ENCODE peak calls at places on chromosomes 7 and 10, in five cellular contexts. One of them, this sample, is unnamed.

GRCh38 chr7:3451696-3452095 is 150.6 kb downstream of the SDK1 start:
- DNase-seq in astrocyte of the cerebellum: no peak
- DNase-seq in right atrium auricular region: no peak
- DNase-seq in coronary artery: no peak
- DNase-seq in BJ: no peak
- DNase-seq in this sample: no peak

GRCh38 chr7:88167223-88167622 is 52.6 kb downstream of the SRI start:
- DNase-seq in astrocyte of the cerebellum: no peak
- DNase-seq in right atrium auricular region: no peak
- DNase-seq in coronary artery: no peak
- DNase-seq in BJ: no peak
- DNase-seq in this sample: no peak

GRCh38 chr10:44864042-44864436 is 47.1 kb upstream of the TMEM72 start:
- DNase-seq in right atrium auricular region: peak
- DNase-seq in astrocyte of the cerebellum: no peak
- DNase-seq in coronary artery: no peak
- DNase-seq in BJ: no peak
- DNase-seq in this sample: no peak

GRCh38 chr7:51249187-51249945 is 67.2 kb downstream of the COBL start:
- DNase-seq in BJ: no peak
- DNase-seq in coronary artery: no peak
- DNase-seq in right atrium auricular region: no peak
- DNase-seq in astrocyte of the cerebellum: no peak
- DNase-seq in this sample: no peak

GRCh38 chr10:71457908-71458307 is 61.2 kb downstream of the CDH23 start:
- DNase-seq in coronary artery: no peak
- DNase-seq in astrocyte of the cerebellum: no peak
- DNase-seq in right atrium auricular region: no peak
- DNase-seq in BJ: no peak
- DNase-seq in this sample: no peak

GRCh38 chr7:27709137-27710075 is 30.6 kb upstream of the TAX1BP1 start:
- DNase-seq in BJ: peak
- DNase-seq in right atrium auricular region: no peak
- DNase-seq in astrocyte of the cerebellum: no peak
- DNase-seq in coronary artery: no peak
- DNase-seq in this sample: no peak

GRCh38 chr10:61021926-61022325 is 77.9 kb upstream of the RHOBTB1 start:
- DNase-seq in right atrium auricular region: no peak
- DNase-seq in BJ: no peak
- DNase-seq in astrocyte of the cerebellum: no peak
- DNase-seq in coronary artery: no peak
- DNase-seq in this sample: no peak

GRCh38 chr7:57327081-57327480 is 122.9 kb upstream of the ZNF716 start:
- DNase-seq in astrocyte of the cerebellum: no peak
- DNase-seq in coronary artery: no peak
- DNase-seq in right atrium auricular region: no peak
- DNase-seq in BJ: no peak
- DNase-seq in this sample: no peak

GRCh38 chr10:16832351-16833080 is 15.3 kb upstream of the RSU1 start:
- DNase-seq in right atrium auricular region: no peak
- DNase-seq in astrocyte of the cerebellum: peak
- DNase-seq in BJ: peak
- DNase-seq in coronary artery: peak
- DNase-seq in this sample: no peak

GRCh38 chr10:116071453-116072148 is 201.4 kb downstream of the GFRA1 start:
- DNase-seq in BJ: no peak
- DNase-seq in astrocyte of the cerebellum: no peak
- DNase-seq in right atrium auricular region: no peak
- DNase-seq in coronary artery: no peak
- DNase-seq in this sample: no peak

GRCh38 chr7:137943132-137943551 is 58.7 kb downstream of the CREB3L2 start:
- DNase-seq in astrocyte of the cerebellum: peak
- DNase-seq in BJ: no peak
- DNase-seq in coronary artery: no peak
- DNase-seq in right atrium auricular region: peak
- DNase-seq in this sample: no peak

GRCh38 chr10:88226891-88227290 is 356.2 kb downstream of the RNLS start:
- DNase-seq in BJ: no peak
- DNase-seq in coronary artery: no peak
- DNase-seq in astrocyte of the cerebellum: no peak
- DNase-seq in right atrium auricular region: no peak
- DNase-seq in this sample: no peak

GRCh38 chr10:86438091-86438749 is 71.6 kb upstream of the GRID1 start:
- DNase-seq in BJ: no peak
- DNase-seq in right atrium auricular region: no peak
- DNase-seq in astrocyte of the cerebellum: no peak
- DNase-seq in coronary artery: no peak
- DNase-seq in this sample: no peak

GRCh38 chr7:36048141-36048901 is 104.7 kb upstream of the EEPD1 start:
- DNase-seq in astrocyte of the cerebellum: peak
- DNase-seq in coronary artery: no peak
- DNase-seq in BJ: peak
- DNase-seq in right atrium auricular region: no peak
- DNase-seq in this sample: no peak

GRCh38 chr10:4174197-4174596 is 389.2 kb upstream of the KLF6 start:
- DNase-seq in BJ: no peak
- DNase-seq in right atrium auricular region: no peak
- DNase-seq in coronary artery: no peak
- DNase-seq in astrocyte of the cerebellum: no peak
- DNase-seq in this sample: no peak

GRCh38 chr10:16505168-16505567 is 16.5 kb downstream of the C1QL3 start:
- DNase-seq in coronary artery: no peak
- DNase-seq in right atrium auricular region: no peak
- DNase-seq in astrocyte of the cerebellum: no peak
- DNase-seq in BJ: no peak
- DNase-seq in this sample: no peak

GRCh38 chr10:101215397-101216206 is 13.7 kb downstream of the LBX1 start:
- DNase-seq in coronary artery: no peak
- DNase-seq in right atrium auricular region: no peak
- DNase-seq in astrocyte of the cerebellum: no peak
- DNase-seq in BJ: no peak
- DNase-seq in this sample: no peak

GRCh38 chr10:125840955-125841354 is 17.6 kb downstream of the BCCIP start:
- DNase-seq in astrocyte of the cerebellum: no peak
- DNase-seq in coronary artery: no peak
- DNase-seq in BJ: no peak
- DNase-seq in right atrium auricular region: no peak
- DNase-seq in this sample: no peak

GRCh38 chr7:67392596-67393438 is 396.2 kb downstream of the TYW1 start:
- DNase-seq in astrocyte of the cerebellum: no peak
- DNase-seq in coronary artery: no peak
- DNase-seq in BJ: no peak
- DNase-seq in right atrium auricular region: no peak
- DNase-seq in this sample: no peak

GRCh38 chr7:96120445-96120844 is 201.5 kb downstream of the SLC25A13 start:
- DNase-seq in astrocyte of the cerebellum: no peak
- DNase-seq in BJ: no peak
- DNase-seq in right atrium auricular region: no peak
- DNase-seq in coronary artery: no peak
- DNase-seq in this sample: no peak

GRCh38 chr10:32057041-32057372 is 782 bp upstream of the KIF5B start:
- DNase-seq in right atrium auricular region: no peak
- DNase-seq in BJ: no peak
- DNase-seq in astrocyte of the cerebellum: no peak
- DNase-seq in coronary artery: no peak
- DNase-seq in this sample: no peak
- H3K4me3 ChIP-seq in right atrium auricular region: peak
- H3K4me3 ChIP-seq in BJ: peak
- H3K4me3 ChIP-seq in astrocyte of the cerebellum: no peak
- H3K4me3 ChIP-seq in coronary artery: peak
- H3K4me3 ChIP-seq in this sample: peak

DNA sequence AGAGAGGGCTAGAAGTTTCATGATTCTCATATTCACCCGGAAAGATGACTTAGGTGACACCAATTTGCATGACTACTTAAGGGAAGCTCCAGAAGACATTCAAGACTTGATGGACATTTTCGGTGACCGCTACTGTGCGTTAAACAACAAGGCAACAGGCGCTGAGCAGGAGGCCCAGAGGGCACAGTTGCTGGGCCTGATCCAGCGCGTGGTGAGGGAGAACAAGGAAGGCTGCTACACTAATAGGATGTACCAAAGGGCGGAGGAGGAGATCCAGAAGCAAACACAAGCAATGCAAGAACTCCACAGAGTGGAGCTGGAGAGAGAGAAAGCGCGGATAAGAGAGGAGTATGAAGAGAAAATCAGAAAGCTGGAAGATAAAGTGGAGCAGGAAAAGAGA is 5.3 kb downstream of the GIMAP4 start:
- DNase-seq in right atrium auricular region: no peak
- DNase-seq in BJ: no peak
- DNase-seq in coronary artery: no peak
- DNase-seq in astrocyte of the cerebellum: no peak
- DNase-seq in this sample: no peak
- H3K4me3 ChIP-seq in right atrium auricular region: no peak
- H3K4me3 ChIP-seq in BJ: no peak
- H3K4me3 ChIP-seq in coronary artery: no peak
- H3K4me3 ChIP-seq in astrocyte of the cerebellum: no peak
- H3K4me3 ChIP-seq in this sample: no peak

GRCh38 chr10:131726967-131727366 is 173.8 kb upstream of the PPP2R2D start:
- DNase-seq in coronary artery: peak
- DNase-seq in astrocyte of the cerebellum: no peak
- DNase-seq in BJ: no peak
- DNase-seq in right atrium auricular region: no peak
- DNase-seq in this sample: no peak

GRCh38 chr10:131726460-131726861 is 174.3 kb upstream of the PPP2R2D start:
- DNase-seq in right atrium auricular region: no peak
- DNase-seq in coronary artery: peak
- DNase-seq in BJ: no peak
- DNase-seq in astrocyte of the cerebellum: no peak
- DNase-seq in this sample: no peak

GRCh38 chr10:131727612-131728011 is 173.2 kb upstream of the PPP2R2D start:
- DNase-seq in right atrium auricular region: no peak
- DNase-seq in coronary artery: peak
- DNase-seq in BJ: no peak
- DNase-seq in astrocyte of the cerebellum: no peak
- DNase-seq in this sample: no peak

GRCh38 chr10:131724891-131725735 is 175.7 kb upstream of the PPP2R2D start:
- DNase-seq in right atrium auricular region: no peak
- DNase-seq in BJ: no peak
- DNase-seq in coronary artery: peak
- DNase-seq in astrocyte of the cerebellum: no peak
- DNase-seq in this sample: no peak

GRCh38 chr10:131725736-131726459 is 174.9 kb upstream of the PPP2R2D start:
- DNase-seq in BJ: no peak
- DNase-seq in astrocyte of the cerebellum: no peak
- DNase-seq in right atrium auricular region: no peak
- DNase-seq in coronary artery: peak
- DNase-seq in this sample: no peak
- H3K4me3 ChIP-seq in BJ: no peak
- H3K4me3 ChIP-seq in astrocyte of the cerebellum: no peak
- H3K4me3 ChIP-seq in right atrium auricular region: no peak
- H3K4me3 ChIP-seq in coronary artery: peak
- H3K4me3 ChIP-seq in this sample: no peak

GRCh38 chr7:155809332-155809946 is 2.8 kb downstream of the SHH start:
- DNase-seq in astrocyte of the cerebellum: no peak
- DNase-seq in right atrium auricular region: no peak
- DNase-seq in coronary artery: no peak
- DNase-seq in BJ: no peak
- DNase-seq in this sample: no peak
- H3K4me3 ChIP-seq in astrocyte of the cerebellum: no peak
- H3K4me3 ChIP-seq in right atrium auricular region: peak
- H3K4me3 ChIP-seq in coronary artery: peak
- H3K4me3 ChIP-seq in BJ: no peak
- H3K4me3 ChIP-seq in this sample: no peak

GRCh38 chr7:22549051-22549450 is 49.1 kb upstream of the STEAP1B start:
- DNase-seq in coronary artery: no peak
- DNase-seq in right atrium auricular region: no peak
- DNase-seq in BJ: no peak
- DNase-seq in astrocyte of the cerebellum: no peak
- DNase-seq in this sample: no peak

GRCh38 chr7:22549667-22550513 is 49.9 kb upstream of the STEAP1B start:
- DNase-seq in right atrium auricular region: no peak
- DNase-seq in astrocyte of the cerebellum: no peak
- DNase-seq in BJ: no peak
- DNase-seq in coronary artery: no peak
- DNase-seq in this sample: no peak

GRCh38 chr7:22551768-22552513 is 52.0 kb upstream of the STEAP1B start:
- DNase-seq in right atrium auricular region: no peak
- DNase-seq in BJ: no peak
- DNase-seq in astrocyte of the cerebellum: no peak
- DNase-seq in coronary artery: no peak
- DNase-seq in this sample: peak

GRCh38 chr7:22548313-22548712 is 48.3 kb upstream of the STEAP1B start:
- DNase-seq in BJ: no peak
- DNase-seq in coronary artery: no peak
- DNase-seq in right atrium auricular region: no peak
- DNase-seq in astrocyte of the cerebellum: no peak
- DNase-seq in this sample: no peak

DNA sequence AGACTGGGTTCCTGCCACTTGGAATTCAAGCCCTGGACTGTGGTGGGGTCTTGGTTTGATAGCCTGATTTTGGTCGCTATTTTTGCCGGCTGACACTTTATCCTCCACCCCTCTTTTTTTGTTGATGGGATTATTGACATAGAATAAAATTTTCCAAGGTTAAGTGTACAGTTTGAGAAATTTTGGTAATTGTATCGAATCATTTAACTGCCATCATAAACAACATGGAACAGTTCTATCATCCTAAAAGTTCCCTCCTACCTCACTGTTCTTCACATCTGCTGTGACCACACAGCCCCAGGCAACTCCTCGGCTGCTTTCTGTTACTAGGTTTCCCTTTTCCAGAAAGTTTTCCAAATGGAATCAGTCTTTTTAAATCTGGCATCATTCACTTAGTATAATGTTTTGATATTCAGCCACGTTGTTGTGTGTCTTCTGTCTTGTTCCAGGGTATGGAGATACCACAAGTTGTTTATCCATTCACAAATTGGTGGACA is 50.6 kb upstream of the STEAP1B start:
- DNase-seq in astrocyte of the cerebellum: no peak
- DNase-seq in right atrium auricular region: no peak
- DNase-seq in BJ: no peak
- DNase-seq in coronary artery: no peak
- DNase-seq in this sample: no peak
- H3K4me3 ChIP-seq in astrocyte of the cerebellum: no peak
- H3K4me3 ChIP-seq in right atrium auricular region: peak
- H3K4me3 ChIP-seq in BJ: no peak
- H3K4me3 ChIP-seq in coronary artery: no peak
- H3K4me3 ChIP-seq in this sample: no peak

DNA sequence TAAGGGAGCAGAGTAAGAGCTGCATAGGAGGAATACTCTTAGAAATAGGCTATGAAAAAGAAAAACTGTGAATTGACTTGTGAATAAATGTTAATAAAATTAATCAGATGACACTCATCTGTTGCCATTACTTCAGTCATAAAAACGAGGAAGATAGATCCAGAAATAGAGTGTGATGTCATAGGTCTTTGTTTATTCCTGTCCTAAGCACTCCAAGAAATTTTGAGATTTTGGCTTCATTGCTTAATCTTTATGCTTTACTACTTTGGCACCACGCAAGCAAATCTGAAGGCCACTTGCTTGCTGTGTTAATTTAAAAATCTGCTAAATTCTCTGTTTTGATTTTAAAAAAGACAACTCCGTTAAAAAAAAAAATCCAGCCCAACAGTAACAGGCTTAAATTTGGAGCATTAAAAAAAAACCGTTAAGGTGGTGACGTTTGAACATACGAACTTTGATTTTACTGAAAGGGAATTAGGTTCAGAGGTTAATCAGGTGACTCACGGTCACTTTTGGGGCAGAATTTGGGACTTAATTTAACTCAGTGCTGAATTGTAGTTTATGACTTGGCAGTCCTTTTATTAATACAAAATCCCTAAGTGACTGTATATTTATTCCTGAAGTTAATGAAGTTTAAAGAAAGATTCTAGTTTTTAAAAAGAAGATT is 3.4 kb downstream of the IFRD1 start:
- DNase-seq in right atrium auricular region: no peak
- DNase-seq in astrocyte of the cerebellum: no peak
- DNase-seq in coronary artery: no peak
- DNase-seq in BJ: peak
- DNase-seq in this sample: no peak
- H3K4me3 ChIP-seq in right atrium auricular region: peak
- H3K4me3 ChIP-seq in astrocyte of the cerebellum: peak
- H3K4me3 ChIP-seq in coronary artery: peak
- H3K4me3 ChIP-seq in BJ: no peak
- H3K4me3 ChIP-seq in this sample: no peak

This sample was measured in Jurkat, Clone E6-1.